ENCODE peak calls at places on chromosomes 5 and 9, in five cellular contexts. One of them, this sample, is unnamed.

GRCh38 chr5:125120012-125120411 is 373.6 kb upstream of the ZNF608 start:
- DNase-seq in amniotic stem cell: no peak
- DNase-seq in lower lobe of right lung: no peak
- DNase-seq in CD8-positive, alpha-beta memory T cell: no peak
- DNase-seq in WTC11: no peak
- DNase-seq in this sample: no peak

GRCh38 chr5:138316355-138316754 is 15.2 kb downstream of the CDC25C start:
- DNase-seq in amniotic stem cell: no peak
- DNase-seq in lower lobe of right lung: no peak
- DNase-seq in CD8-positive, alpha-beta memory T cell: no peak
- DNase-seq in WTC11: peak; percentile 27
- DNase-seq in this sample: no peak

GRCh38 chr5:14628346-14628745 is 36.2 kb upstream of the OTULIN start:
- DNase-seq in amniotic stem cell: peak; percentile 3
- DNase-seq in lower lobe of right lung: no peak
- DNase-seq in CD8-positive, alpha-beta memory T cell: peak; percentile 31
- DNase-seq in WTC11: peak; percentile 65
- DNase-seq in this sample: no peak

GRCh38 chr5:73909474-73909873 is 283.5 kb downstream of the ARHGEF28 start:
- DNase-seq in amniotic stem cell: no peak
- DNase-seq in lower lobe of right lung: no peak
- DNase-seq in CD8-positive, alpha-beta memory T cell: no peak
- DNase-seq in WTC11: no peak
- DNase-seq in this sample: no peak

GRCh38 chr9:111483419-111483861 is 743 bp downstream of the ECPAS start:
- DNase-seq in amniotic stem cell: no peak
- DNase-seq in lower lobe of right lung: no peak
- DNase-seq in CD8-positive, alpha-beta memory T cell: peak; percentile 58
- DNase-seq in WTC11: no peak
- DNase-seq in this sample: no peak

GRCh38 chr5:1478333-1478732 is 33.1 kb upstream of the SLC6A3 start:
- DNase-seq in amniotic stem cell: no peak
- DNase-seq in lower lobe of right lung: no peak
- DNase-seq in CD8-positive, alpha-beta memory T cell: no peak
- DNase-seq in WTC11: no peak
- DNase-seq in this sample: no peak

GRCh38 chr9:122389799-122390481 is 19.1 kb downstream of the PTGS1 start:
- DNase-seq in amniotic stem cell: no peak
- DNase-seq in lower lobe of right lung: no peak
- DNase-seq in CD8-positive, alpha-beta memory T cell: no peak
- DNase-seq in WTC11: no peak
- DNase-seq in this sample: no peak

GRCh38 chr5:5589146-5589826 is 166.8 kb downstream of the ICE1 start:
- DNase-seq in amniotic stem cell: no peak
- DNase-seq in lower lobe of right lung: no peak
- DNase-seq in CD8-positive, alpha-beta memory T cell: no peak
- DNase-seq in WTC11: no peak
- DNase-seq in this sample: no peak

GRCh38 chr5:117623042-117623815 is 1048.6 kb upstream of the SEMA6A start:
- DNase-seq in amniotic stem cell: no peak
- DNase-seq in lower lobe of right lung: no peak
- DNase-seq in CD8-positive, alpha-beta memory T cell: no peak
- DNase-seq in WTC11: no peak
- DNase-seq in this sample: no peak

GRCh38 chr5:89471556-89471955 is 588.6 kb upstream of the MEF2C start:
- DNase-seq in amniotic stem cell: no peak
- DNase-seq in lower lobe of right lung: no peak
- DNase-seq in CD8-positive, alpha-beta memory T cell: no peak
- DNase-seq in WTC11: no peak
- DNase-seq in this sample: no peak

GRCh38 chr9:99054581-99054980 is 50.3 kb upstream of the TGFBR1 start:
- DNase-seq in amniotic stem cell: no peak
- DNase-seq in lower lobe of right lung: no peak
- DNase-seq in CD8-positive, alpha-beta memory T cell: no peak
- DNase-seq in WTC11: no peak
- DNase-seq in this sample: no peak

GRCh38 chr5:86679529-86679928 is 61.8 kb downstream of the COX7C start:
- DNase-seq in amniotic stem cell: peak; percentile 5
- DNase-seq in lower lobe of right lung: no peak
- DNase-seq in CD8-positive, alpha-beta memory T cell: peak; percentile 11
- DNase-seq in WTC11: no peak
- DNase-seq in this sample: peak; percentile 72